ENCODE peak calls at places on chromosome 14, in ten cellular contexts. F is activated CD8-positive, alpha-beta memory T cell treated with anti-CD3 and anti-CD28 coated beads for 48 hours; O is GM12865; D is mucosa of descending colon; K is T-helper 1 cell; C is BE2C; S is testis; Y is ELR; W is MCF 10A; G is Ammon's horn. Q is an unnamed sample.

GRCh38 chr14:101707863-101708620 is 53.5 kb upstream of the PPP2R5C start:
- DNase-seq in F (no peak), O (no peak), D (no peak), K (no peak), C (no peak), S (no peak), Y (no peak), W (no peak), G (no peak), Q (no peak)

GRCh38 chr14:64220466-64220865 is 73.7 kb downstream of the ESR2 start:
- DNase-seq in F (no peak), O (no peak), D (no peak), K (no peak), C (peak), S (peak), Y (no peak), W (no peak), G (peak), Q (no peak)

GRCh38 chr14:93925374-93925895 is 1.7 kb upstream of the FAM181A start:
- DNase-seq in F (no peak), O (no peak), D (no peak), K (no peak), C (no peak), S (no peak), Y (no peak), W (no peak), G (no peak), Q (no peak)

GRCh38 chr14:101542391-101542790 is 18.9 kb upstream of the DIO3 start:
- DNase-seq in F (no peak), O (no peak), D (peak), K (no peak), C (no peak), S (no peak), Y (no peak), W (no peak), G (no peak), Q (no peak)

GRCh38 chr14:71138236-71139057 is 231.2 kb downstream of the PCNX1 start:
- DNase-seq in F (no peak), O (no peak), D (no peak), K (no peak), C (no peak), S (no peak), Y (no peak), W (no peak), G (no peak), Q (no peak)

GRCh38 chr14:90062852-90063539 is 1.2 kb downstream of the KCNK13 start:
- DNase-seq in F (no peak), O (no peak), D (no peak), K (no peak), C (no peak), S (no peak), Y (no peak), W (no peak), G (no peak), Q (no peak)

GRCh38 chr14:99729991-99730875 is 46.1 kb downstream of the CYP46A1 start:
- DNase-seq in F (peak), O (peak), D (peak), K (no peak), C (peak), S (peak), Y (peak), W (peak), G (peak), Q (peak)

GRCh38 chr14:93085916-93086315 is 29.8 kb downstream of the ITPK1 start:
- DNase-seq in F (no peak), O (no peak), D (no peak), K (no peak), C (no peak), S (no peak), Y (peak), W (peak), G (no peak), Q (no peak)

GRCh38 chr14:22822619-22823551 is 6.8 kb upstream of the MRPL52 start:
- DNase-seq in F (peak), O (peak), D (peak), K (peak), C (peak), S (peak), Y (peak), W (peak), G (peak), Q (peak)

GRCh38 chr14:63178912-63179311 is 25.3 kb upstream of the RHOJ start:
- DNase-seq in F (no peak), O (no peak), D (no peak), K (no peak), C (no peak), S (no peak), Y (peak), W (peak), G (no peak), Q (no peak)

GRCh38 chr14:96793547-96793946 is 3.6 kb upstream of the VRK1 start:
- DNase-seq in F (no peak), O (no peak), D (no peak), K (no peak), C (no peak), S (no peak), Y (peak), W (peak), G (no peak), Q (no peak)

GRCh38 chr14:92607702-92608429 is 94.3 kb downstream of the RIN3 start:
- DNase-seq in F (no peak), O (no peak), D (peak), K (no peak), C (no peak), S (no peak), Y (peak), W (peak), G (no peak), Q (no peak)

GRCh38 chr14:64915797-64916196 is 1.5 kb downstream of the CHURC1 start:
- DNase-seq in F (no peak), O (no peak), D (no peak), K (no peak), C (no peak), S (no peak), Y (no peak), W (no peak), G (no peak), Q (no peak)

GRCh38 chr14:101442451-101442850 is 118.8 kb upstream of the DIO3 start:
- DNase-seq in F (peak), O (peak), D (no peak), K (no peak), C (no peak), S (no peak), Y (no peak), W (no peak), G (no peak), Q (no peak)

GRCh38 chr14:65250162-65250495 is 147.8 kb upstream of the MAX start:
- DNase-seq in F (no peak), O (no peak), D (no peak), K (no peak), C (no peak), S (no peak), Y (no peak), W (no peak), G (no peak), Q (no peak)

GRCh38 chr14:51302319-51303030 is 62.4 kb downstream of the TMX1 start:
- DNase-seq in F (no peak), O (no peak), D (no peak), K (no peak), C (peak), S (no peak), Y (peak), W (peak), G (no peak), Q (no peak)

GRCh38 chr14:100076133-100076532 is 10.9 kb downstream of the EVL start:
- DNase-seq in F (no peak), O (peak), D (no peak), K (no peak), C (peak), S (no peak), Y (peak), W (peak), G (peak), Q (no peak)

GRCh38 chr14:88599761-88600439 is 37.1 kb downstream of the ZC3H14 start:
- DNase-seq in F (peak), O (peak), D (no peak), K (no peak), C (no peak), S (no peak), Y (no peak), W (no peak), G (no peak), Q (no peak)

GRCh38 chr14:77498984-77499527 is 440 bp upstream of the ISM2 start:
- DNase-seq in F (no peak), O (no peak), D (no peak), K (no peak), C (no peak), S (peak), Y (no peak), W (no peak), G (no peak), Q (no peak)

GRCh38 chr14:69005432-69006148 is 26.5 kb upstream of the ACTN1 start:
- DNase-seq in F (no peak), O (no peak), D (peak), K (no peak), C (peak), S (no peak), Y (peak), W (peak), G (peak), Q (peak)

GRCh38 chr14:50964683-50965390 is 20.6 kb upstream of the PYGL start:
- DNase-seq in F (no peak), O (no peak), D (peak), K (no peak), C (no peak), S (peak), Y (peak), W (peak), G (peak), Q (no peak)

GRCh38 chr14:34049769-34050168 is 98.9 kb upstream of the EGLN3 start:
- DNase-seq in F (no peak), O (no peak), D (no peak), K (no peak), C (no peak), S (no peak), Y (no peak), W (no peak), G (no peak), Q (no peak)

GRCh38 chr14:100688598-100689499 is 37.8 kb upstream of the DLK1 start:
- DNase-seq in F (no peak), O (no peak), D (no peak), K (no peak), C (no peak), S (no peak), Y (peak), W (peak), G (no peak), Q (no peak)

GRCh38 chr14:95695051-95695450 is 8.8 kb downstream of the TCL1B start:
- DNase-seq in F (no peak), O (no peak), D (no peak), K (no peak), C (no peak), S (no peak), Y (no peak), W (no peak), G (no peak), Q (no peak)

GRCh38 chr14:99038401-99038800 is 233.6 kb downstream of the BCL11B start:
- DNase-seq in F (no peak), O (no peak), D (no peak), K (no peak), C (no peak), S (no peak), Y (no peak), W (peak), G (no peak), Q (no peak)

GRCh38 chr14:103008768-103009342 is 48.5 kb downstream of the CDC42BPB start:
- DNase-seq in F (no peak), O (no peak), D (no peak), K (no peak), C (peak), S (no peak), Y (peak), W (peak), G (no peak), Q (peak)

GRCh38 chr14:62071029-62071428 is 308.8 kb downstream of the SNAPC1 start:
- DNase-seq in F (no peak), O (no peak), D (no peak), K (no peak), C (no peak), S (no peak), Y (no peak), W (no peak), G (no peak), Q (no peak)

GRCh38 chr14:58771016-58771415 is 133.3 kb downstream of the DACT1 start:
- DNase-seq in F (no peak), O (no peak), D (no peak), K (no peak), C (no peak), S (no peak), Y (no peak), W (no peak), G (no peak), Q (no peak)

GRCh38 chr14:53011053-53011462 is 60.2 kb upstream of the FERMT2 start:
- DNase-seq in F (no peak), O (no peak), D (peak), K (no peak), C (no peak), S (peak), Y (peak), W (peak), G (peak), Q (no peak)

GRCh38 chr14:63542231-63542999 is 762 bp downstream of the PPP2R5E start:
- DNase-seq in F (no peak), O (no peak), D (peak), K (no peak), C (peak), S (peak), Y (peak), W (peak), G (no peak), Q (no peak)

GRCh38 chr14:23793532-23793931 is 157.4 kb downstream of the DHRS2 start:
- DNase-seq in F (no peak), O (no peak), D (peak), K (no peak), C (no peak), S (no peak), Y (no peak), W (no peak), G (no peak), Q (no peak)

GRCh38 chr14:53516261-53516774 is 363.2 kb upstream of the DDHD1 start:
- DNase-seq in F (no peak), O (no peak), D (no peak), K (no peak), C (no peak), S (no peak), Y (peak), W (no peak), G (no peak), Q (no peak)

Q was measured in NCI-H2107.